ENCODE peak calls at places on chromosomes 4 and X, in five cellular contexts. L, S, R, X and M are unnamed samples.

GRCh38 chr4:47221721-47222120 is 190.4 kb downstream of the GABRB1 start:
- DNase-seq in S (no peak), X (no peak), L (no peak), R (peak), M (no peak)

GRCh38 chr4:110970642-110971041 is 347.8 kb upstream of the PITX2 start:
- DNase-seq in R (peak), X (no peak), S (peak), L (no peak), M (no peak)

GRCh38 chr4:78145005-78145404 is 87.9 kb downstream of the FRAS1 start:
- DNase-seq in R (no peak), L (no peak), S (no peak), X (no peak), M (no peak)

GRCh38 chrX:153445106-153445855 is 575 bp downstream of the TREX2 start:
- DNase-seq in S (no peak), R (no peak), X (no peak), L (no peak), M (no peak)

GRCh38 chr4:106266201-106266600 is 49.8 kb downstream of the TBCK start:
- DNase-seq in R (peak), S (peak), L (no peak), X (no peak), M (no peak)

GRCh38 chrX:152896450-152896849 is 1.4 kb upstream of the ZNF185 start:
- DNase-seq in L (no peak), R (peak), S (no peak), X (no peak), M (no peak)

GRCh38 chrX:54030329-54030728 is 13.9 kb downstream of the PHF8 start:
- DNase-seq in X (no peak), L (no peak), S (no peak), R (no peak), M (no peak)

GRCh38 chrX:56812515-56813105 is 83.6 kb downstream of the NBDY start:
- DNase-seq in L (no peak), X (peak), R (peak), S (peak), M (no peak)

GRCh38 chr4:140213736-140214135 is 59.8 kb upstream of the MAML3 start:
- DNase-seq in S (no peak), R (peak), L (no peak), X (no peak), M (no peak)

GRCh38 chrX:134622056-134622812 is 36.0 kb downstream of the PLAC1 start:
- DNase-seq in X (no peak), L (no peak), S (no peak), R (peak), M (no peak)

GRCh38 chrX:115602729-115603389 is 41.9 kb downstream of the PLS3 start:
- DNase-seq in X (no peak), S (no peak), R (no peak), L (no peak), M (no peak)

GRCh38 chr4:6222761-6223292 is 22.5 kb upstream of the JAKMIP1 start:
- DNase-seq in X (no peak), S (no peak), R (no peak), L (no peak), M (no peak)